ENCODE peak calls at places on chromosomes 13 and 19, in five cellular contexts. J, N, A, U and P are unnamed samples.

GRCh38 chr19:18399008-18399407 is 1.6 kb upstream of the LRRC25 start:
- DNase-seq in J (no peak), N (no peak), A (no peak), U (no peak), P (peak)

GRCh38 chr13:33577037-33577436 is 240.9 kb upstream of the RFC3 start:
- DNase-seq in J (no peak), N (no peak), A (no peak), U (no peak), P (no peak)

GRCh38 chr19:11843741-11844140 is 4.8 kb upstream of the ZNF439 start:
- DNase-seq in J (no peak), N (no peak), A (no peak), U (no peak), P (no peak)

GRCh38 chr19:18319591-18320135 is 3.2 kb downstream of the LSM4 start:
- DNase-seq in J (peak), N (no peak), A (no peak), U (no peak), P (no peak)

GRCh38 chr19:33040994-33041827 is 23.5 kb downstream of the RHPN2 start:
- DNase-seq in J (no peak), N (no peak), A (peak), U (peak), P (peak)

GRCh38 chr13:106589716-106590115 is 21.8 kb upstream of the ARGLU1 start:
- DNase-seq in J (no peak), N (no peak), A (no peak), U (no peak), P (no peak)

GRCh38 chr19:32363632-32364031 is 18.2 kb downstream of the ZNF507 start:
- DNase-seq in J (no peak), N (no peak), A (no peak), U (no peak), P (no peak)

GRCh38 chr19:53991224-53992113 is at the start of gene CACNG6:
- DNase-seq in J (no peak), N (no peak), A (peak), U (no peak), P (no peak)

GRCh38 chr13:23999411-23999810 is 102.1 kb upstream of the C1QTNF9B start:
- DNase-seq in J (no peak), N (no peak), A (no peak), U (no peak), P (no peak)

GRCh38 chr13:96141032-96141431 is 51.1 kb downstream of the HS6ST3 start:
- DNase-seq in J (no peak), N (no peak), A (no peak), U (no peak), P (no peak)

GRCh38 chr19:46753420-46754155 is 7.3 kb upstream of the STRN4 start:
- DNase-seq in J (peak), N (peak), A (no peak), U (no peak), P (no peak)

GRCh38 chr19:2427323-2428026 is at the start of gene TIMM13:
- DNase-seq in J (peak), N (peak), A (peak), U (peak), P (peak)

GRCh38 chr13:46831588-46832194 is 34.7 kb upstream of the ESD start:
- DNase-seq in J (no peak), N (no peak), A (no peak), U (peak), P (no peak)

GRCh38 chr19:17475541-17476115 is 5.3 kb downstream of the SLC27A1 start:
- DNase-seq in J (peak), N (no peak), A (peak), U (no peak), P (no peak)

GRCh38 chr19:38702278-38702677 is 42.0 kb downstream of the CAPN12 start:
- DNase-seq in J (no peak), N (no peak), A (no peak), U (no peak), P (no peak)

GRCh38 chr13:49464621-49465325 is 20.7 kb downstream of the SETDB2 start:
- DNase-seq in J (no peak), N (no peak), A (no peak), U (no peak), P (peak)

GRCh38 chr19:8655340-8655709 is 24.9 kb downstream of the NFILZ start:
- DNase-seq in J (no peak), N (peak), A (peak), U (no peak), P (no peak)

GRCh38 chr19:48480151-48480475 is 10.9 kb downstream of the CYTH2 start:
- DNase-seq in J (no peak), N (peak), A (peak), U (no peak), P (no peak)

GRCh38 chr19:30046522-30046921 is 104.5 kb downstream of the URI1 start:
- DNase-seq in J (no peak), N (no peak), A (no peak), U (no peak), P (no peak)

GRCh38 chr19:54014920-54015560 is 23.6 kb downstream of the CACNG6 start:
- DNase-seq in J (no peak), N (no peak), A (no peak), U (no peak), P (no peak)

GRCh38 chr19:45344621-45345505 is 4.3 kb downstream of the KLC3 start:
- DNase-seq in J (no peak), N (no peak), A (no peak), U (no peak), P (no peak)

GRCh38 chr19:50214699-50215543 is 11.5 kb downstream of the MYH14 start:
- DNase-seq in J (no peak), N (no peak), A (no peak), U (peak), P (no peak)

GRCh38 chr13:94712812-94713555 is 639 bp upstream of the SOX21 start:
- DNase-seq in J (peak), N (no peak), A (no peak), U (peak), P (no peak)

GRCh38 chr19:1252818-1253513 is 4.6 kb downstream of the MIDN start:
- DNase-seq in J (no peak), N (peak), A (peak), U (peak), P (no peak)

GRCh38 chr19:53308339-53308811 is 25.2 kb upstream of the ZNF845 start:
- DNase-seq in J (no peak), N (no peak), A (no peak), U (no peak), P (no peak)

GRCh38 chr19:49447485-49448431 is 3.9 kb downstream of the PIH1D1 start:
- DNase-seq in J (no peak), N (no peak), A (peak), U (no peak), P (no peak)

GRCh38 chr13:49958321-49958720 is 22.2 kb upstream of the SPRYD7 start:
- DNase-seq in J (no peak), N (no peak), A (no peak), U (no peak), P (no peak)

GRCh38 chr19:55304279-55304978 is 20.6 kb downstream of the BRSK1 start:
- DNase-seq in J (peak), N (no peak), A (peak), U (peak), P (no peak)

GRCh38 chr13:79413521-79413920 is 7.5 kb upstream of the RBM26 start:
- DNase-seq in J (no peak), N (no peak), A (no peak), U (no peak), P (no peak)

GRCh38 chr13:110132178-110132975 is 174.6 kb downstream of the COL4A1 start:
- DNase-seq in J (no peak), N (no peak), A (no peak), U (no peak), P (no peak)